ENCODE peak calls at places on chromosome 15, in ten cellular contexts. One of them, this sample, is unnamed.

GRCh38 chr15:29323557-29323956 is 53.9 kb upstream of the NSMCE3 start:
- DNase-seq in fibroblast of the aortic adventitia: no peak
- DNase-seq in epithelial cell of esophagus: no peak
- DNase-seq in BJ: no peak
- DNase-seq in heart left ventricle: no peak
- DNase-seq in bronchial epithelial cell: no peak
- DNase-seq in progenitor cell of endocrine pancreas: no peak
- DNase-seq in CD4-positive, alpha-beta T cell: no peak
- DNase-seq in A549: no peak
- DNase-seq in left ventricle myocardium inferior: no peak
- DNase-seq in this sample: no peak

GRCh38 chr15:84749111-84749991 is 959 bp downstream of the ZNF592 start:
- DNase-seq in fibroblast of the aortic adventitia: peak
- DNase-seq in epithelial cell of esophagus: peak
- DNase-seq in BJ: no peak
- DNase-seq in heart left ventricle: peak
- DNase-seq in bronchial epithelial cell: no peak
- DNase-seq in progenitor cell of endocrine pancreas: no peak
- DNase-seq in CD4-positive, alpha-beta T cell: no peak
- DNase-seq in A549: peak
- DNase-seq in left ventricle myocardium inferior: peak
- DNase-seq in this sample: no peak

GRCh38 chr15:52331490-52332240 is 36.1 kb upstream of the MYO5C start:
- DNase-seq in fibroblast of the aortic adventitia: peak
- DNase-seq in epithelial cell of esophagus: peak
- DNase-seq in BJ: no peak
- DNase-seq in heart left ventricle: no peak
- DNase-seq in bronchial epithelial cell: peak
- DNase-seq in progenitor cell of endocrine pancreas: no peak
- DNase-seq in CD4-positive, alpha-beta T cell: peak
- DNase-seq in A549: peak
- DNase-seq in left ventricle myocardium inferior: no peak
- DNase-seq in this sample: no peak

GRCh38 chr15:39443659-39444219 is 137.1 kb upstream of the THBS1 start:
- DNase-seq in fibroblast of the aortic adventitia: no peak
- DNase-seq in epithelial cell of esophagus: no peak
- DNase-seq in BJ: no peak
- DNase-seq in heart left ventricle: no peak
- DNase-seq in bronchial epithelial cell: no peak
- DNase-seq in progenitor cell of endocrine pancreas: no peak
- DNase-seq in CD4-positive, alpha-beta T cell: no peak
- DNase-seq in A549: no peak
- DNase-seq in left ventricle myocardium inferior: no peak
- DNase-seq in this sample: no peak

GRCh38 chr15:81398910-81399551 is 25.0 kb upstream of the TMC3 start:
- DNase-seq in fibroblast of the aortic adventitia: peak
- DNase-seq in epithelial cell of esophagus: peak
- DNase-seq in BJ: peak
- DNase-seq in heart left ventricle: no peak
- DNase-seq in bronchial epithelial cell: peak
- DNase-seq in progenitor cell of endocrine pancreas: no peak
- DNase-seq in CD4-positive, alpha-beta T cell: no peak
- DNase-seq in A549: no peak
- DNase-seq in left ventricle myocardium inferior: no peak
- DNase-seq in this sample: peak

GRCh38 chr15:95365615-95366107 is 964.8 kb upstream of the NR2F2 start:
- DNase-seq in fibroblast of the aortic adventitia: peak
- DNase-seq in epithelial cell of esophagus: no peak
- DNase-seq in BJ: no peak
- DNase-seq in heart left ventricle: peak
- DNase-seq in bronchial epithelial cell: no peak
- DNase-seq in progenitor cell of endocrine pancreas: no peak
- DNase-seq in CD4-positive, alpha-beta T cell: no peak
- DNase-seq in A549: no peak
- DNase-seq in left ventricle myocardium inferior: no peak
- DNase-seq in this sample: no peak

GRCh38 chr15:33586791-33587697 is 276.3 kb downstream of the RYR3 start:
- DNase-seq in fibroblast of the aortic adventitia: no peak
- DNase-seq in epithelial cell of esophagus: peak
- DNase-seq in BJ: no peak
- DNase-seq in heart left ventricle: no peak
- DNase-seq in bronchial epithelial cell: no peak
- DNase-seq in progenitor cell of endocrine pancreas: no peak
- DNase-seq in CD4-positive, alpha-beta T cell: no peak
- DNase-seq in A549: no peak
- DNase-seq in left ventricle myocardium inferior: no peak
- DNase-seq in this sample: no peak

GRCh38 chr15:88450125-88450798 is 16.9 kb downstream of the MRPL46 start:
- DNase-seq in fibroblast of the aortic adventitia: peak
- DNase-seq in epithelial cell of esophagus: peak
- DNase-seq in BJ: no peak
- DNase-seq in heart left ventricle: peak
- DNase-seq in bronchial epithelial cell: peak
- DNase-seq in progenitor cell of endocrine pancreas: peak
- DNase-seq in CD4-positive, alpha-beta T cell: peak
- DNase-seq in A549: peak
- DNase-seq in left ventricle myocardium inferior: peak
- DNase-seq in this sample: peak

GRCh38 chr15:44554934-44555723 is 18.2 kb downstream of the EIF3J start:
- DNase-seq in fibroblast of the aortic adventitia: no peak
- DNase-seq in epithelial cell of esophagus: no peak
- DNase-seq in BJ: no peak
- DNase-seq in heart left ventricle: no peak
- DNase-seq in bronchial epithelial cell: no peak
- DNase-seq in progenitor cell of endocrine pancreas: no peak
- DNase-seq in CD4-positive, alpha-beta T cell: no peak
- DNase-seq in A549: no peak
- DNase-seq in left ventricle myocardium inferior: no peak
- DNase-seq in this sample: no peak

DNA sequence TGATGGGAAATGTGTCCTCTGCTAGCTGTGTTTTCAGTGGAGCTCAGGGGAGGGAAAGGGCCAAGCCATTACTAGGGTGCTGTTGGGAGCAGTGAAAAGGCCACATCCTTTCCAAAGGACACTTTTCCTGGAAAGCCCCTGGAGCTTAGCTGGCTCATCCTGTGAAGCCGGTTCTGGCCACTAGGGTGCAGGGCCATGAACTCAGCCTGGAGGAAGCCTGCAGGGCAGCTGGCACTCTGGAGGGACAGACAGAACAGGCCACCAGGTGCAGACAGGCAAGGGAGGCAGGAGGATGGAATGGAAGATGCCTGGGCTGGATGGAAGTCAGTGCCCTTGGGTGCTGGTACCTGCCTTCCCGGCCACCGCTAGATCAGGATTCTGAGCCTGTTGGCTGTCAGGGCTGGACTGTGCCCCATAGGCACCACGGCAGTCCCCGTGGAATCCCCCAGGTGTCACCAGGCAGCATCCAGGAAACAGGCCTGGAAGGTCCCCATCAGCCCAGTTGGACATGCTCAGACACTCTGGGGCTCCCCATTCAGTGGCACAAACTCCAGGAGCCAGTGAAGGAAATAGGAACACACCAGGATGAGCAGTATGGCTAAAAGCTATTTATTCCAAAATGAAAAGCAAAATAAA is 76.2 kb upstream of the C2CD4B start:
- DNase-seq in fibroblast of the aortic adventitia: no peak
- DNase-seq in epithelial cell of esophagus: peak
- DNase-seq in BJ: no peak
- DNase-seq in heart left ventricle: no peak
- DNase-seq in bronchial epithelial cell: peak
- DNase-seq in progenitor cell of endocrine pancreas: no peak
- DNase-seq in CD4-positive, alpha-beta T cell: no peak
- DNase-seq in A549: peak
- DNase-seq in left ventricle myocardium inferior: no peak
- DNase-seq in this sample: no peak
- TF ChIP-seq CTCF in fibroblast of the aortic adventitia: peak
- TF ChIP-seq CTCF in epithelial cell of esophagus: peak
- TF ChIP-seq CTCF in BJ: peak
- TF ChIP-seq CTCF in heart left ventricle: no peak
- TF ChIP-seq CTCF in bronchial epithelial cell: peak
- TF ChIP-seq CTCF in progenitor cell of endocrine pancreas: peak
- TF ChIP-seq CTCF in CD4-positive, alpha-beta T cell: no peak
- TF ChIP-seq CTCF in A549: peak
- TF ChIP-seq CTCF in left ventricle myocardium inferior: peak
- TF ChIP-seq CTCF in this sample: peak

DNA sequence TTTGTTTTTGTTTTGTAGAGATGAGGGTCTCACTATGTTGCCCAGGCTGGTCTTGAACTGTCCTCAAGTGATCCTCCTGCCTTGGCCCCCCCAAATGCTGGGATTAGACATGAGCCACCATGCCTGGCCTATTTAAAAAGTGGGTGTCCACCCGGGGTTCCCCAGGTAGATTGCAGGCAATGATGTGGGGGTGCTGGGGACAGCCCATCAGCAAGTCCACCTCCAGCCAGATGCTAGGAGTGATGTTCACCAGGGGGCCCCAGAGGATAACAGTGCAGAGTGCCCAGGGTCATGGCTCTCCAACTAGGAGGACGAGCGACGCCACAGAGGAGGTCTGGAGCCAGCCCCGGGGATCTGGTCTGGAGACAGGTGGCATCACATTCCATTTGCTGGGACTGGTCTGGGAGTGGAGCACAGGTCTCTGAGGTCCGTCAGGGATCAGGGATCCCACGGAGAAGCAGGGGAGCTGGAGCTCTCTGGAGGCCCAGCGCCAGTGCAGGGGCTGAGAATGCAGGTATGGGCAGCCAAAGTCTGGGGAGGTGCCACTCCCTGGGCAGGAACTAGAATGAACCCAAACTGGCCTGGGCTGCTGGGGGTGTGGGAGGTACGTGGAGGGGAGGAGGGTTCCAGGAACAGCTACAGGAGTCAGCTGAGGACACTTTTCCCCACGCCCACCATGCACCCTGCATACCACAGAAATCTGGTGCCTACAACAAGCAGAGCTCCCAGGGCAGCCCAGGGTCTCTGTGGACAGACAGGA is 51.2 kb upstream of the PCSK6 start:
- DNase-seq in fibroblast of the aortic adventitia: no peak
- DNase-seq in epithelial cell of esophagus: no peak
- DNase-seq in BJ: no peak
- DNase-seq in heart left ventricle: no peak
- DNase-seq in bronchial epithelial cell: no peak
- DNase-seq in progenitor cell of endocrine pancreas: no peak
- DNase-seq in CD4-positive, alpha-beta T cell: no peak
- DNase-seq in A549: peak
- DNase-seq in left ventricle myocardium inferior: no peak
- DNase-seq in this sample: no peak
- TF ChIP-seq CTCF in fibroblast of the aortic adventitia: no peak
- TF ChIP-seq CTCF in epithelial cell of esophagus: no peak
- TF ChIP-seq CTCF in BJ: no peak
- TF ChIP-seq CTCF in heart left ventricle: peak
- TF ChIP-seq CTCF in bronchial epithelial cell: no peak
- TF ChIP-seq CTCF in progenitor cell of endocrine pancreas: no peak
- TF ChIP-seq CTCF in CD4-positive, alpha-beta T cell: no peak
- TF ChIP-seq CTCF in A549: peak
- TF ChIP-seq CTCF in left ventricle myocardium inferior: peak
- TF ChIP-seq CTCF in this sample: no peak

GRCh38 chr15:68432665-68433064 is 702 bp upstream of the ITGA11 start:
- DNase-seq in fibroblast of the aortic adventitia: no peak
- DNase-seq in epithelial cell of esophagus: no peak
- DNase-seq in BJ: no peak
- DNase-seq in heart left ventricle: peak
- DNase-seq in bronchial epithelial cell: no peak
- DNase-seq in progenitor cell of endocrine pancreas: no peak
- DNase-seq in CD4-positive, alpha-beta T cell: no peak
- DNase-seq in A549: no peak
- DNase-seq in left ventricle myocardium inferior: no peak
- DNase-seq in this sample: no peak

GRCh38 chr15:68431792-68432401 is at the start of gene ITGA11:
- DNase-seq in fibroblast of the aortic adventitia: peak
- DNase-seq in epithelial cell of esophagus: peak
- DNase-seq in BJ: no peak
- DNase-seq in heart left ventricle: peak
- DNase-seq in bronchial epithelial cell: peak
- DNase-seq in progenitor cell of endocrine pancreas: peak
- DNase-seq in CD4-positive, alpha-beta T cell: no peak
- DNase-seq in A549: peak
- DNase-seq in left ventricle myocardium inferior: peak
- DNase-seq in this sample: no peak

GRCh38 chr15:68429691-68430470 is 2.1 kb downstream of the ITGA11 start:
- DNase-seq in fibroblast of the aortic adventitia: peak
- DNase-seq in epithelial cell of esophagus: no peak
- DNase-seq in BJ: no peak
- DNase-seq in heart left ventricle: no peak
- DNase-seq in bronchial epithelial cell: no peak
- DNase-seq in progenitor cell of endocrine pancreas: no peak
- DNase-seq in CD4-positive, alpha-beta T cell: no peak
- DNase-seq in A549: no peak
- DNase-seq in left ventricle myocardium inferior: no peak
- DNase-seq in this sample: no peak

GRCh38 chr15:68430471-68431036 is 1.4 kb downstream of the ITGA11 start:
- DNase-seq in fibroblast of the aortic adventitia: no peak
- DNase-seq in epithelial cell of esophagus: no peak
- DNase-seq in BJ: no peak
- DNase-seq in heart left ventricle: no peak
- DNase-seq in bronchial epithelial cell: no peak
- DNase-seq in progenitor cell of endocrine pancreas: no peak
- DNase-seq in CD4-positive, alpha-beta T cell: no peak
- DNase-seq in A549: no peak
- DNase-seq in left ventricle myocardium inferior: no peak
- DNase-seq in this sample: no peak

DNA sequence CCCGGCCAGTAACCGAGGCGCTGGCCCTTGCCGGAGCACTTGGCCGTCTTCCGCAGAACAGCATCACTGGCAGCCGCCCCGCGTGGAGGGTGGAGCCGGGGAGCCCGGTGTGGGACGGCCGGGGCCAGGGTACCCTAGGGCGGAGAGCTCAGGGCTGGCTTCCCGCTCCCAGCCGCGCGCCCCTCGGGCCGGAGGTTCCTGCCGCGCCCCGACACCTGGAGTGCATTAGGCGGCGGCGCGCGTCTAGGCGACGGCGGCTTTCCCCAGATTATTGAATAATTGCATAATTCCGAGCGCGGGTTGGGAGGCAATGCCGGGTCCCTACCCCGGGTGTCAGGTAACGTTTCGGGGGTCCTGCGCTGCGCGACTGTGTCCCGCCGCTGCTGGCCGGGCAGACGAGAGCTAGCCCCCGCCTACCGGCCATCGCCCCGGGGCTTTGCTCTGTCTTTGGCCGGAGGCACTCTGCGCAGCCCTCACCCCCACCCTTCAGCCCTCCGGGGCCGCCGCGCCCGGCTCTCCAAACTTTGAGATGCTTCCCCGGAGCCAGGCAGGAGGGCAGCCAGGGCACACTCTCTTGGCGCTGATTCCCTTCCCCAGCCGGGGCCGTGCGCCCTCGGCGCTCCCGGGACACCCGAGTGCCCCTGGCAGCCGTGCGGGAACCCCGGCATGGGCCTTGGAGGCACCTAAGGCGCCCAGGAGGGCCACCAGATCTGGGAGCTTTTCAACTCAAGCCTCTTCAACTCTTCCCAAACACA is 749 bp downstream of the ITGA11 start:
- DNase-seq in fibroblast of the aortic adventitia: peak
- DNase-seq in epithelial cell of esophagus: no peak
- DNase-seq in BJ: no peak
- DNase-seq in heart left ventricle: peak
- DNase-seq in bronchial epithelial cell: no peak
- DNase-seq in progenitor cell of endocrine pancreas: peak
- DNase-seq in CD4-positive, alpha-beta T cell: no peak
- DNase-seq in A549: no peak
- DNase-seq in left ventricle myocardium inferior: peak
- DNase-seq in this sample: no peak
- TF ChIP-seq CTCF in fibroblast of the aortic adventitia: peak
- TF ChIP-seq CTCF in epithelial cell of esophagus: no peak
- TF ChIP-seq CTCF in BJ: no peak
- TF ChIP-seq CTCF in heart left ventricle: no peak
- TF ChIP-seq CTCF in bronchial epithelial cell: no peak
- TF ChIP-seq CTCF in progenitor cell of endocrine pancreas: no peak
- TF ChIP-seq CTCF in CD4-positive, alpha-beta T cell: no peak
- TF ChIP-seq CTCF in A549: no peak
- TF ChIP-seq CTCF in left ventricle myocardium inferior: no peak
- TF ChIP-seq CTCF in this sample: peak

GRCh38 chr15:70096215-70096974 is 1.3 kb downstream of the TLE3 start:
- DNase-seq in fibroblast of the aortic adventitia: no peak
- DNase-seq in epithelial cell of esophagus: peak
- DNase-seq in BJ: no peak
- DNase-seq in heart left ventricle: peak
- DNase-seq in bronchial epithelial cell: peak
- DNase-seq in progenitor cell of endocrine pancreas: no peak
- DNase-seq in CD4-positive, alpha-beta T cell: peak
- DNase-seq in A549: peak
- DNase-seq in left ventricle myocardium inferior: no peak
- DNase-seq in this sample: no peak
- TF ChIP-seq CTCF in fibroblast of the aortic adventitia: no peak
- TF ChIP-seq CTCF in epithelial cell of esophagus: no peak
- TF ChIP-seq CTCF in BJ: peak
- TF ChIP-seq CTCF in heart left ventricle: no peak
- TF ChIP-seq CTCF in bronchial epithelial cell: no peak
- TF ChIP-seq CTCF in progenitor cell of endocrine pancreas: peak
- TF ChIP-seq CTCF in CD4-positive, alpha-beta T cell: peak
- TF ChIP-seq CTCF in A549: no peak
- TF ChIP-seq CTCF in left ventricle myocardium inferior: no peak
- TF ChIP-seq CTCF in this sample: no peak